ENCODE peak calls at places on chromosomes 16 and 17, in six cellular contexts. H is IMR-90, N is A549, B is endothelial cell of umbilical vein, F is esophagus squamous epithelium, E is Peyer's patch. J is an unnamed sample.

GRCh38 chr17:12603566-12603965 is 62.1 kb upstream of the MYOCD start:
- DNase-seq in E (no peak), F (no peak), B (no peak), H (peak), N (no peak), J (no peak)

GRCh38 chr17:21399476-21400203 is 23.5 kb downstream of the KCNJ12 start:
- DNase-seq in N (no peak), F (no peak), H (no peak), E (no peak), B (no peak), J (no peak)

GRCh38 chr17:49003557-49004511 is 6.6 kb downstream of the IGF2BP1 start:
- DNase-seq in H (peak), E (no peak), N (no peak), B (peak), F (no peak), J (no peak)

GRCh38 chr16:81035975-81036750 is 521 bp downstream of the ATMIN start:
- DNase-seq in E (peak), H (peak), N (peak), F (no peak), B (peak), J (peak)

GRCh38 chr16:16083421-16084156 is 134.2 kb downstream of the ABCC1 start:
- DNase-seq in N (peak), B (no peak), H (peak), E (no peak), F (no peak), J (no peak)

GRCh38 chr17:75131278-75132017 is at the start of gene NT5C:
- DNase-seq in B (peak), F (no peak), E (peak), H (peak), N (peak), J (peak)

GRCh38 chr16:85569615-85570212 is 43.4 kb upstream of the GSE1 start:
- DNase-seq in E (peak), N (no peak), F (no peak), H (peak), B (no peak), J (no peak)

GRCh38 chr17:35912339-35912912 is 18.1 kb downstream of the RDM1 start:
- DNase-seq in E (no peak), N (no peak), H (no peak), B (no peak), F (no peak), J (no peak)

GRCh38 chr16:55439101-55439690 is 39.8 kb upstream of the MMP2 start:
- DNase-seq in H (no peak), E (no peak), B (no peak), N (no peak), F (no peak), J (no peak)

GRCh38 chr16:31106509-31107464 is 1.4 kb upstream of the BCKDK start:
- DNase-seq in F (no peak), B (no peak), E (no peak), N (no peak), H (no peak), J (no peak)

GRCh38 chr17:51427259-51428255 is 167.2 kb downstream of the UTP18 start:
- DNase-seq in F (no peak), E (no peak), N (no peak), H (no peak), B (no peak), J (no peak)

GRCh38 chr17:66945451-66945850 is 19.1 kb upstream of the CACNG4 start:
- DNase-seq in N (no peak), F (no peak), E (no peak), H (no peak), B (no peak), J (no peak)

GRCh38 chr17:1695365-1695764 is 10.7 kb upstream of the PRPF8 start:
- DNase-seq in N (no peak), B (no peak), H (no peak), E (no peak), F (no peak), J (no peak)

GRCh38 chr16:83113317-83113716 is 486.5 kb downstream of the CDH13 start:
- DNase-seq in B (peak), H (peak), E (no peak), N (peak), F (no peak), J (no peak)

GRCh38 chr16:86537486-86537885 is 17.5 kb downstream of the MTHFSD start:
- DNase-seq in N (no peak), H (no peak), B (no peak), E (no peak), F (no peak), J (no peak)

GRCh38 chr17:40616592-40616991 is 31.0 kb downstream of the SMARCE1 start:
- DNase-seq in F (no peak), H (no peak), N (no peak), B (no peak), E (no peak), J (no peak)

GRCh38 chr17:40615295-40615988 is 32.2 kb downstream of the SMARCE1 start:
- DNase-seq in B (peak), N (peak), H (peak), F (no peak), E (peak), J (no peak)

GRCh38 chr17:40618754-40619625 is 28.6 kb downstream of the SMARCE1 start:
- DNase-seq in F (no peak), E (no peak), B (no peak), N (no peak), H (no peak), J (no peak)

GRCh38 chr17:40615989-40616476 is 31.6 kb downstream of the SMARCE1 start:
- DNase-seq in F (no peak), N (no peak), B (no peak), E (no peak), H (no peak), J (no peak)

DNA sequence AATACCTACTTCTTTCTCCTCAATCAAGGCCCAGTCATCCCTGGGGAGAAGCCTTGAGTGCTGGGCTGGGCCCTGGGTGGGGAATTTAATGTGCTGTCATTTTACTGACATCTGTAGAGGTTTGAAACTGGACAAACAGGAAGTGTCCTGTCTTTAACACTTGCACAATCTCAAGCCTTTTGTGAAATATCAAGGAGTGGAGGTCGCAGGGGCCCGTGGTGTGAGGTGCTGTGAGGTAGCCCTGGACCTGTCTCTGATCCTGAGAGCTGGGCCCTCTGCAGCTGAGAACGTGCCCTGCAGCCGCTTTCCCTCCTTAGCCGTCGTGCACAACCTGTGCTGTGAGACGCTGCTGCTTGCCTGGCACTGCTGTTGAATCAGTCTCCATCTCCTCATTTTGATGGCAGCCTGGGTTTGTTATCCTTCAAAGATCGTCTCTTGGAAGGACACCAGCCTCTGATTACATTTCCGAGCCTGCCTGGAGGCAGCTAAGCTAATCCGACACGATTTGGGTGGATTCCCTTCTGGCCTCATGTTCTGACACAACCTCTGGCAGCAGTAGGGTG is 29.9 kb downstream of the SMARCE1 start:
- DNase-seq in N (no peak), E (no peak), F (no peak), B (no peak), H (no peak), J (no peak)
- TF ChIP-seq CTCF in N (no peak), E (no peak), F (no peak), B (no peak), H (no peak), J (no peak)

DNA sequence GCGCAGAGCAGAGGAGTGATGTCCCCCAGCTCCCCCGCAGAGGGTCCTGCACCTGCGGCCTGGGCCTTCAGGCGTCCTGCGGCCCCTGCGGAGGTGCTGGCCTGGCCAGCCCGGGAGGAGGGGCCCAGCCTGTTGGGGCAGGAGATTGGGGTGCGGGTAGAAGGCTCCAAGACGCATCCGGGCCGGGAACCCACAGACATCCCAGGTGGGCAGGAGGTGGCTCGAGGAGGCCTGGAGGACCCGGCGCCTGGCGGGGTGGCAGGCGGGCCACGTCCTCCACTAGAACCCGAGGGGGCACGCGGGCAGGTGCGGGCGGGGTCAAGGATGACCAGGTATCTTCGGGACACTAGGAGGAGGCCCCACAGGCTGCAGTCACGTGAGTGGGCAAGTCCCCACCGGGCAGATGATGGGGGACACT is 647 bp upstream of the SECTM1 start:
- DNase-seq in H (no peak), N (no peak), E (no peak), B (no peak), F (no peak), J (no peak)
- H3K4me3 ChIP-seq in H (no peak), N (no peak), E (peak), B (no peak), F (peak), J (peak)

DNA sequence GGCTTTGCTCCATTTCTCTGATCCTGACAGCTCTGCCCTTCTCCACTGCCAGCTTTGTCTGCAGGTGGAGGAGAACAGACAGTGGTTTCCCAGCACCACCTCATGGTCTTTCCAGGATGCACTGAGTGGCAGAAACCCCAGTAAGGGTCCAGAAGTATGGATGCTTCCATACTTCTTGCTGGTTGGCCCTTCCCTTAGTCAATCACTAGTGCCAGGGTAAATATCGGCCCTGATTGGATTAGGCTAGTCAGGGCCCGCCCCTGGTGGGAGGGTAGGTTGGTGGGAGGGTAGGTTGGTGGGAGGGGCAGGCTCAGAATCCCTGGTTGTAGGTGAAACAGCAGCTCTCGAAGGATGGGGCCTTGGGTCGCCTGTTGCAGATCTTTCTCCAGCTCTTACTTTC is 10.2 kb downstream of the RNF213 start:
- DNase-seq in B (no peak), N (peak), F (no peak), H (no peak), E (no peak), J (no peak)
- TF ChIP-seq POLR2A in B (no peak), N (no peak), F (no peak), H (no peak), E (no peak), J (no peak)

DNA sequence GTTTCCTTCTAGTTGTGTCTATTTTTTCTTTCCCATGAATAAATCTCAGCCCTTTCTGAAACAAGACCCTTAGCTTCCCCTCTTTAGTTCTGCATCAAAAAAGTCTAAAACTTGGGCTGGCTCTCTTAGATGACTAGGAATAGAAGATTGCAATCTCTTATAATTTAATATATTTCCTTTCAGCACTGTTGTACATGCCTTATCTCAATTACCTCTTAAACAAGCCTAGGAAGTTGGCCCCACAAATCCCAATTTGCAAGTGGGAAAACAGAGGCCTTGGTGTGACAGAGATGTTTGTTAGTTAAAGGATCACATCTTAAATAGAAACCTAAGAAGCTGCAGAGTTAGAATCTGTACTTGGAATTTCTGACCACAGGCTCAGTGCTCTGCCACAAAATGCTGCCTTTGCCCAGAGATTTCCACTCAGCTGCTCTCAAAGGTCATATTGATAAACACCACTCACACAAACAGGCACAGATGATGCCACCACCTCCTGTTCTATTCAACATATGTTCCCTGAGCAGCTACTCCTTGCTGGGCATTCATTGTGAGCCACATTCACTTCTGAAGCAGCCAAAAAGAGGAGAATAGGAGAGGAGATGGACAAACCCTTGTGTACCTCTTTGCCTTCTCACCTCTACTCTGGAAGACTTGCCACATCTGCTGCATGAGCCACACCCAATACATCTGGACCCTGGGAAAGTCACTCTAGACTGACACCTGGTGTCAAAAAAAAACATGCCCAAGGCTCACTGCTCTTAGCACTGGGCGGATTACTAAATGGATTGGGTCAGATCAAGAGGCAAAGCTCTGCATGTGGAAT is 5.5 kb downstream of the CCDC182 start:
- DNase-seq in H (no peak), N (peak), F (no peak), B (no peak), E (no peak), J (no peak)
- TF ChIP-seq CTCF in H (peak), N (peak), F (peak), B (peak), E (peak), J (peak)

GRCh38 chr17:42422412-42422957 is 571 bp downstream of the CAVIN1 start:
- DNase-seq in N (peak), H (peak), E (no peak), F (no peak), B (no peak), J (peak)

GRCh38 chr17:42422958-42423712 is at the start of gene CAVIN1:
- DNase-seq in E (peak), H (peak), F (peak), N (peak), B (peak), J (peak)

GRCh38 chr17:42424991-42425610 is 2.0 kb upstream of the CAVIN1 start:
- DNase-seq in B (no peak), F (no peak), E (no peak), H (peak), N (no peak), J (no peak)

GRCh38 chr17:42421479-42422332 is 1.4 kb downstream of the CAVIN1 start:
- DNase-seq in N (no peak), F (no peak), B (peak), H (peak), E (no peak), J (peak)

DNA sequence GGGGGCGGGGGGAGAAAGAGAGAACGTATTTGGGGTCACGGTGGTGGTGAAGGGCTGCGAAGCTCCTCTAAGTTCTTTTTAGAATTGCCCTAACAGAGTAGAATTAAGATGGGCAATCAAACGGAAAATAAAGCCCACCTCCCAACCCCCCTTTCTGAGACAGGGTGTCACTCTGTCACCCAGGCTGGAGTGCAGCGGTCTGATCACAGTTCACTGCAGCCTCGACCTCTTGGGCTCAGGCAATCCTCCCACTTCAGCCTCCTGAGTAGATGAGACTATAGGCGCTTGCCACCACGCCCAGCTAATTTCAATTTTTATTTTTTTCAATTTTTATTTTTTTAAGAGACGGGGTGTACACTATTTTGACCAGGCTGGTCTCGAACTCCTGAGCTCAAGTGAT is 710 bp upstream of the CAVIN1 start:
- DNase-seq in H (no peak), F (no peak), E (no peak), B (no peak), N (no peak), J (no peak)
- H3K4me3 ChIP-seq in H (peak), F (no peak), E (no peak), B (no peak), N (peak), J (no peak)

GRCh38 chr16:79534143-79534542 is 66.4 kb downstream of the MAF start:
- DNase-seq in E (no peak), B (no peak), H (no peak), N (no peak), F (no peak), J (no peak)
- TF ChIP-seq POLR2A in E (no peak), B (no peak), H (no peak), N (no peak), F (no peak), J (no peak)

J was measured in heart left ventricle.